ENCODE peak calls at places on chromosomes 16 and 17, in five cellular contexts. M is left colon; Q is AG04450; K is activated CD4-positive, alpha-beta T cell treated with anti-CD3 and anti-CD28 coated beads, Interleukin-2, amount 50 U/mL, for 1 hour; C is NCI-H1092 treated with DMSO at 0.1 percent for 48 hours. P is an unnamed sample.

GRCh38 chr16:88712362-88712979 is 6.2 kb downstream of the CTU2 start:
- DNase-seq in M (no peak), C (no peak), K (no peak), Q (no peak), P (no peak)

GRCh38 chr16:47079883-47080282 is 63.9 kb downstream of the NETO2 start:
- DNase-seq in C (no peak), Q (no peak), K (no peak), M (no peak), P (no peak)

GRCh38 chr17:17032131-17032692 is 10.0 kb upstream of the MPRIP start:
- DNase-seq in C (no peak), Q (no peak), K (no peak), M (peak), P (no peak)

GRCh38 chr17:26809033-26809432 is 484.9 kb upstream of the WSB1 start:
- DNase-seq in M (no peak), C (no peak), K (no peak), Q (peak), P (no peak)

GRCh38 chr17:47894498-47895253 is 1.4 kb upstream of the SP2 start:
- DNase-seq in M (no peak), K (no peak), C (no peak), Q (no peak), P (no peak)

GRCh38 chr16:27462846-27463682 is 61.1 kb downstream of the IL21R start:
- DNase-seq in K (no peak), C (no peak), Q (no peak), M (no peak), P (no peak)

GRCh38 chr16:85659805-85660511 is 28.8 kb downstream of the GINS2 start:
- DNase-seq in M (no peak), Q (no peak), C (peak), K (peak), P (peak)

GRCh38 chr17:9259419-9259818 is 238.1 kb downstream of the NTN1 start:
- DNase-seq in C (no peak), K (no peak), Q (no peak), M (no peak), P (no peak)

GRCh38 chr17:39722965-39723848 is 7.1 kb downstream of the MIEN1 start:
- DNase-seq in M (no peak), Q (no peak), K (no peak), C (no peak), P (no peak)

GRCh38 chr17:49388692-49389513 is 25.8 kb downstream of the PHB1 start:
- DNase-seq in M (no peak), Q (no peak), K (no peak), C (no peak), P (no peak)

GRCh38 chr17:40557531-40558299 is 7.6 kb downstream of the CCR7 start:
- DNase-seq in C (no peak), Q (no peak), K (no peak), M (no peak), P (no peak)

GRCh38 chr16:23920899-23921298 is 85.1 kb downstream of the PRKCB start:
- DNase-seq in K (no peak), C (no peak), Q (no peak), M (no peak), P (no peak)

GRCh38 chr17:77366558-77367245 is 225.9 kb downstream of the SEC14L1 start:
- DNase-seq in Q (no peak), K (no peak), M (no peak), C (no peak), P (peak)

GRCh38 chr17:6064855-6065254 is 5.3 kb upstream of the WSCD1 start:
- DNase-seq in Q (no peak), M (no peak), C (no peak), K (no peak), P (no peak)

GRCh38 chr16:83200005-83200779 is 573.4 kb downstream of the CDH13 start:
- DNase-seq in M (no peak), Q (no peak), K (no peak), C (peak), P (no peak)

GRCh38 chr17:32822996-32823395 is 53.9 kb downstream of the MYO1D start:
- DNase-seq in K (no peak), C (no peak), Q (no peak), M (no peak), P (no peak)

GRCh38 chr17:55570360-55570759 is 59.1 kb upstream of the SMIM36 start:
- DNase-seq in M (no peak), Q (no peak), K (no peak), C (no peak), P (no peak)

GRCh38 chr16:10965440-10966039 is 21.2 kb downstream of the CLEC16A start:
- DNase-seq in Q (no peak), C (no peak), M (no peak), K (no peak), P (peak)

GRCh38 chr16:87062569-87063442 is 254.4 kb downstream of the C16orf95 start:
- DNase-seq in K (peak), C (peak), M (no peak), Q (no peak), P (peak)

GRCh38 chr17:1153795-1154546 is 25.8 kb downstream of the ABR start:
- DNase-seq in M (no peak), K (no peak), Q (peak), C (peak), P (no peak)

GRCh38 chr17:79987187-79987889 is 48.3 kb downstream of the TBC1D16 start:
- DNase-seq in M (no peak), K (no peak), C (no peak), Q (no peak), P (no peak)

GRCh38 chr17:72515291-72516065 is 394.7 kb downstream of the SOX9 start:
- DNase-seq in K (no peak), M (no peak), Q (no peak), C (peak), P (no peak)

GRCh38 chr17:8894189-8894611 is 26.7 kb upstream of the PIK3R6 start:
- DNase-seq in M (no peak), C (no peak), K (no peak), Q (no peak), P (no peak)

GRCh38 chr17:5078106-5079028 is at the start of gene ZFP3:
- DNase-seq in C (peak), M (peak), Q (peak), K (peak), P (peak)

GRCh38 chr17:14197582-14197981 is 39.1 kb downstream of the CDRT15 start:
- DNase-seq in K (peak), Q (no peak), C (no peak), M (no peak), P (no peak)

GRCh38 chr16:30786115-30786935 is 680 bp downstream of the ZNF629 start:
- DNase-seq in M (no peak), C (no peak), K (no peak), Q (no peak), P (peak)

GRCh38 chr17:76567634-76568432 is 17.8 kb downstream of the ST6GALNAC2 start:
- DNase-seq in C (no peak), Q (no peak), K (no peak), M (no peak), P (peak)

GRCh38 chr17:57289130-57289529 is 32.8 kb downstream of the MSI2 start:
- DNase-seq in K (no peak), C (no peak), M (no peak), Q (no peak), P (no peak)

GRCh38 chr17:10149573-10150399 is 48.6 kb downstream of the GAS7 start:
- DNase-seq in K (no peak), C (no peak), Q (no peak), M (no peak), P (peak)

GRCh38 chr17:82914375-82914774 is 74.6 kb upstream of the ZNF750 start:
- DNase-seq in M (no peak), C (no peak), K (no peak), Q (no peak), P (no peak)

GRCh38 chr16:70495425-70496182 is 27.8 kb downstream of the COG4 start:
- DNase-seq in M (no peak), Q (no peak), C (no peak), K (no peak), P (no peak)

GRCh38 chr16:60929-61878 is 7.6 kb downstream of the SNRNP25 start:
- DNase-seq in K (no peak), C (no peak), Q (no peak), M (no peak), P (no peak)

GRCh38 chr16:59060212-59060611 is 326.1 kb upstream of the GOT2 start:
- DNase-seq in Q (peak), K (no peak), M (no peak), C (no peak), P (no peak)

GRCh38 chr17:32015245-32016013 is 8.2 kb downstream of the LRRC37B start:
- DNase-seq in M (no peak), K (no peak), C (peak), Q (no peak), P (no peak)

GRCh38 chr16:30084096-30084815 is 7.5 kb downstream of the TBX6 start:
- DNase-seq in Q (no peak), C (no peak), M (no peak), K (no peak), P (no peak)

GRCh38 chr17:78527345-78527744 is 49.9 kb downstream of the DNAH17 start:
- DNase-seq in Q (no peak), M (no peak), K (no peak), C (no peak), P (no peak)

GRCh38 chr17:16037636-16038035 is 38.0 kb downstream of the TTC19 start:
- DNase-seq in Q (no peak), K (no peak), M (no peak), C (no peak), P (no peak)

GRCh38 chr17:155576-155975 is 18.2 kb downstream of the SCGB1C2 start:
- DNase-seq in K (no peak), C (no peak), M (no peak), Q (no peak), P (no peak)

P was measured in B cell.